ENCODE peak calls at places on chromosome 7, in four cellular contexts. G, J, U and S are unnamed samples.

GRCh38 chr7:24290004-24290641 is 6.1 kb downstream of the NPY start:
- DNase-seq in G (peak; percentile 18), J (no peak), U (peak; percentile 21), S (peak; percentile 15)

GRCh38 chr7:111931016-111931517 is 275.1 kb downstream of the DOCK4 start:
- DNase-seq in G (peak; percentile 75), U (no peak), J (no peak), S (no peak)

GRCh38 chr7:99190359-99191009 is 17.4 kb downstream of the KPNA7 start:
- DNase-seq in U (peak; percentile 34), J (no peak), G (no peak), S (no peak)

GRCh38 chr7:99272476-99273045 is at the start of gene MYH16:
- DNase-seq in G (peak; percentile 57), J (no peak), U (no peak), S (no peak)

GRCh38 chr7:139798221-139798620 is 20.4 kb upstream of the HIPK2 start:
- DNase-seq in J (no peak), U (no peak), G (no peak), S (no peak)

GRCh38 chr7:115678049-115678982 is 352.2 kb downstream of the TFEC start:
- DNase-seq in G (peak; percentile 74), J (no peak), U (peak; percentile 56), S (no peak)

GRCh38 chr7:124751017-124751416 is 14.6 kb downstream of the GPR37 start:
- DNase-seq in G (no peak), U (no peak), J (no peak), S (no peak)

GRCh38 chr7:64872809-64873500 is 30.1 kb upstream of the ZNF273 start:
- DNase-seq in G (no peak), U (no peak), J (no peak), S (no peak)

GRCh38 chr7:30654296-30655090 is 27.8 kb downstream of the CRHR2 start:
- DNase-seq in U (no peak), J (peak; percentile 47), G (no peak), S (no peak)

GRCh38 chr7:81161459-81162075 is 242.7 kb upstream of the SEMA3C start:
- DNase-seq in J (peak; percentile 66), U (no peak), G (peak; percentile 98), S (peak; percentile 83)

GRCh38 chr7:139855498-139856270 is 26.6 kb downstream of the TBXAS1 start:
- DNase-seq in J (no peak), U (no peak), G (no peak), S (no peak)

GRCh38 chr7:51090411-51090810 is 226.2 kb downstream of the COBL start:
- DNase-seq in G (no peak), J (no peak), U (no peak), S (no peak)

GRCh38 chr7:156140447-156140846 is 328.2 kb upstream of the SHH start:
- DNase-seq in J (no peak), G (no peak), U (no peak), S (no peak)

GRCh38 chr7:128351296-128352123 is 7.8 kb upstream of the RBM28 start:
- DNase-seq in G (no peak), J (no peak), U (no peak), S (no peak)

GRCh38 chr7:34341331-34341730 is 316.7 kb upstream of the NPSR1 start:
- DNase-seq in G (no peak), U (no peak), J (no peak), S (no peak)

GRCh38 chr7:93883078-93883916 is 7.3 kb downstream of the TFPI2 start:
- DNase-seq in G (no peak), J (no peak), U (no peak), S (no peak)

GRCh38 chr7:2719007-2719406 is 31.0 kb downstream of the AMZ1 start:
- DNase-seq in G (no peak), U (no peak), J (no peak), S (peak; percentile 29)

GRCh38 chr7:20539201-20539600 is 76.3 kb upstream of the ABCB5 start:
- DNase-seq in J (no peak), G (no peak), U (no peak), S (peak; percentile 28)

GRCh38 chr7:127654404-127655392 is 2.7 kb downstream of the SND1 start:
- DNase-seq in J (no peak), U (no peak), G (no peak), S (peak; percentile 6)

GRCh38 chr7:44068054-44068453 is 2.7 kb upstream of the PGAM2 start:
- DNase-seq in J (peak; percentile 57), G (peak; percentile 50), U (no peak), S (no peak)

GRCh38 chr7:44067064-44067951 is 1.9 kb upstream of the PGAM2 start:
- DNase-seq in J (peak; percentile 64), G (no peak), U (no peak), S (no peak)

GRCh38 chr7:44065431-44066110 is at the start of gene PGAM2:
- DNase-seq in G (no peak), U (peak; percentile 58), J (peak; percentile 79), S (no peak)

GRCh38 chr7:44066111-44066460 is 719 bp upstream of the PGAM2 start:
- DNase-seq in J (no peak), G (no peak), U (peak; percentile 4), S (no peak)

DNA sequence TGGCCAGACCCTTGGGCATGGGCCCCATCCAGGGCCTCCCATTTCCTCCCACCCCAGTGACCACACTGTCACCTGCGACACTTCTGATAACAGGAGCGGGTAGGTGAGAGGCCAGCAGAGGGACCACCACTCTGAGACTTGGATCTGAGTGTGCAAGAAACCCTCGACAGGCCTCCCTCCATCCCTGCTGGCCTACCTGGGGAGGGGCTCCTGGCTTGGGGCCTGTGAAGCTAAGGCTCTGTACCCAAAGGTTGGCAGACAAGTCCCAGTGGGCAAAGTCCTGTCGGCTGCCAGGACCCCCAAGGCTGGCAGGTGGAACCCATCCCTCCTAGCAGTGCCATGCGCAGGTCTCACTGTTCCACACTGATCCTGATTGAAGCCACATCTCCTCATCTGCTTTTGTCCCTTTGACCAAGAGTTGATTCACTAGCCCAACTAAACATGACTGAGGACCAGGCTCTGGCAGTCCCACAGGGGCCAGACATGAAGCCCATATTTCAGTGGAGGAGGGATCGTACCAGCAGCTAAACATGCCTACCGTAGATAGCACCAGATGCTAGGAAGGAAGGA is 1.2 kb upstream of the PGAM2 start:
- DNase-seq in U (no peak), G (no peak), J (peak; percentile 60), S (no peak)
- TF ChIP-seq POLR2A in U (no peak), G (no peak), J (no peak), S (no peak)

DNA sequence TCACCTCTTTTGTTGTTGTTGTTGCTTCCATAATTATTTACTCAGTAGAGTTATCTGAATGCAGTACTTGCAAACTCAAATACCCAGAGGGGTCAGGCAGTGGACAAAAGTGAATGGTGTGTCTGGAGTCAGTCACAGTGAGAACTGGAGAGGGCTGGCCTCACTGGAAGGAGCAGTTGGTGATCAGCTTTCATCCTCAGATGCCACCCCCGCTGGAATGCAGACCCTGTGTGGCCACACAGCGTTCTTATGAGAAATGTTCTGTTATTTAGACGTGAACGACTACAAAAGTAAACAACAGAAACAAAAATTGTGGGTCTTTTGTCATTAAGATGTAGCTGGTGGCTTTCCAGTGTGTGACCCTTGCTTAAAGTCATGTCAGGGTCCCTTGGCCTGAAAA is 29.6 kb upstream of the VPS41 start:
- DNase-seq in G (no peak), J (no peak), U (no peak), S (no peak)
- TF ChIP-seq POLR2A in G (no peak), J (no peak), U (no peak), S (no peak)

DNA sequence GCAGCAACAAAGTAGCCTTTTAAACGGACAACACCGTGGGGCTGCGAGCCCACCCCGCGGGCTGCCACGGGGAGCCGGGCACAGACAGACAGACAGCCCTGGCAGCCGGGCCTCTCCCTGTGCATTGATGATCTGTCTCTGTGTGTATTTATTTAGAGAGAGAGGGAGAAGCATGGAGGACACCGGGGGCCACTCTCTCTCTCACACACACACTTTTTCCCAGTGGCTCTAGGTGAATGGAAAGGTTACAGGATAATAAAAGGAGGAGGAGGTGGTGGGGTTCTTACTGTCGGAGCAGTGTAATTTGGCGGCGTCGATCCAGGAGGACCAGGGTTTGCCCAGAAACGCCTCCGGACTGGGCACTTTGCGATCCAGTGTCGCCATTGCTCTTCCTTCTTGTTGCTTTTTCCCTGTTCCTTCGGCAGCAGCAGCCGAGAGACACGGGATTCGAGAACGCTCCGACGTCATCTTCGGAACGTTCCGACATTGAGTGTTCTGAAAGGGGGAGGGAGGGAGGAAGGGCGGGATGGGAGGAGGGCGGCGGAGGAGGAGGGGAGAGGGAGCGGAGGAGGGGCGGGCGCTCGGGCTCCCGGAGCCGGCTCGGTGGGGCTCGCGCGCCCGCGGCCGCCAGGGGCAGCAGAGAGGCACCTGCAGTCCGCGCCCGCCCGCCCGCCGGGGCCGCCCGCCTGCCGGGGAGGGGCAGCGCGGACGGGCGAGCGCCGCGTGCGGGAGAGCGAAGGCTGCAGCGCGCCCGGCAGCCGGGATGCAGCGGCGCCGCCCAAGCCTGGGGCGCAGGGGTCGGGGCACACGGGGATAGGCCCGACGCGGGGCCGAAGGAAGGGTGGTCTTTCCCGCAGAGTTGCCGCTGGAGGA is at the start of gene ATXN7L1:
- DNase-seq in G (peak; percentile 98), U (peak; percentile 95), J (peak; percentile 98), S (peak; percentile 93)
- TF ChIP-seq POLR2A in G (peak; percentile 87), U (peak; percentile 85), J (peak; percentile 70), S (peak; percentile 75)

GRCh38 chr7:150515248-150515647 is 576 bp downstream of the GIMAP7 start:
- DNase-seq in U (no peak), J (no peak), G (no peak), S (no peak)

GRCh38 chr7:150515752-150516151 is 1.1 kb downstream of the GIMAP7 start:
- DNase-seq in J (no peak), U (no peak), G (no peak), S (no peak)

GRCh38 chr7:150516956-150517355 is 2.3 kb downstream of the GIMAP7 start:
- DNase-seq in G (no peak), U (no peak), J (no peak), S (no peak)

GRCh38 chr7:150513758-150514157 is 914 bp upstream of the GIMAP7 start:
- DNase-seq in G (no peak), J (no peak), U (no peak), S (no peak)

GRCh38 chr7:150514748-150515222 is at the start of gene GIMAP7:
- DNase-seq in U (no peak), J (no peak), G (no peak), S (no peak)
- TF ChIP-seq POLR2A in U (peak; percentile 28), J (no peak), G (no peak), S (no peak)

DNA sequence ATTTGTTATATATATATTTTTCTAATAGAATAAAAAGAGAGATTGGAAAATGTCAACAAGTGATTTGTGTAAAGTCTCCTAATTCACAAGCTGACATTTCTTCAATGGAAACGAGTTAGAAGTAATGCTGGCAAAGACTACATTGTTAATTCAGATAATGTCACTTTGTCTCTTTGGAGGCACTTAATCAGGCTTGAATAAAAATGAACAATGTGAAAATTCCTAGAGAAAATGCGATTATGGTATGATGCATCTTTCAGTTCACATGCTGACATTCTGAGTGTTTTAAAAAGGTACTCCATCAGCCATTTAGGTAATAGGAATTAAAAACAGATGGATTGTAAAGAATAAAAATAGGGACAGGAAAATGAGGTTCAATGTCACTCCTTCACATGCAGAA is 100.1 kb downstream of the SLC13A1 start:
- DNase-seq in G (no peak), J (no peak), U (no peak), S (no peak)
- TF ChIP-seq POLR2A in G (no peak), J (no peak), U (no peak), S (no peak)

GRCh38 chr7:158803226-158803944 is 25.9 kb downstream of the ESYT2 start:
- DNase-seq in G (no peak), J (no peak), U (no peak), S (no peak)
- TF ChIP-seq POLR2A in G (no peak), J (no peak), U (no peak), S (no peak)

DNA sequence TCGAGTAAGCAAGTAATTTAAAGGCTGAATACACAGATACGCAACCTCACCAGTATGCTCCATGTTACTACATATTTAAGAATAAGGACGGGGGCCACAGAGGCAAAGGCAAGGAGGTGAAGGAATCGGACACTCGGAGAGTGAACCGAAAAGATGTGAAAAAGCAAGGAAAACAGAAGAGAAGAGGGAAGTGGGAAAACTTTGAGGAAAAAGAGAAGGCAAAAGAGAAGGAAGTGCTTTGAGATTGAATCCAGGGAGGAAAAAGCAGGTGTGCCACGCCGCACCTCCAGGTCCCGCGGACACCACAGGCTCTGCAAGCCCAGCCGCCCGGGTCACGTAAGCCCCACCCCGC is 367 bp upstream of the AVL9 start:
- DNase-seq in G (no peak), J (no peak), U (no peak), S (no peak)
- TF ChIP-seq POLR2A in G (no peak), J (peak; percentile 7), U (peak; percentile 96), S (peak; percentile 55)